ENCODE peak calls at places on chromosomes 4 and X, in seven cellular contexts. U is HCT116, L is colonic mucosa, Y is trophoblast cell, T is mammary epithelial cell, R is GM23248, X is K562. Z is an unnamed sample.

GRCh38 chr4:38523524-38524448 is 140.2 kb upstream of the KLF3 start:
- DNase-seq in U (no peak), L (no peak), Y (no peak), T (peak; percentile 9), R (no peak), X (peak; percentile 55), Z (no peak)

GRCh38 chrX:107729558-107730297 is 45.9 kb downstream of the TSC22D3 start:
- DNase-seq in U (no peak), L (no peak), Y (no peak), T (peak; percentile 9), R (no peak), X (no peak), Z (peak; percentile 91)

GRCh38 chr4:108157655-108158054 is 11.1 kb downstream of the LEF1 start:
- DNase-seq in U (no peak), L (no peak), Y (no peak), T (no peak), R (no peak), X (no peak), Z (no peak)

GRCh38 chr4:102761478-102761790 is 666 bp upstream of the MANBA start:
- DNase-seq in U (no peak), L (no peak), Y (no peak), T (no peak), R (peak; percentile 54), X (no peak), Z (no peak)

GRCh38 chrX:154121961-154122360 is 22.1 kb upstream of the OPN1LW start:
- DNase-seq in U (no peak), L (no peak), Y (peak; percentile 84), T (no peak), R (no peak), X (no peak), Z (no peak)

GRCh38 chr4:151147000-151147399 is 47.6 kb downstream of the RPS3A start:
- DNase-seq in U (no peak), L (no peak), Y (no peak), T (no peak), R (no peak), X (no peak), Z (no peak)

GRCh38 chr4:16413794-16414555 is 187.7 kb upstream of the TAPT1 start:
- DNase-seq in U (no peak), L (no peak), Y (no peak), T (no peak), R (no peak), X (no peak), Z (no peak)

GRCh38 chr4:163492951-163493504 is 1.5 kb upstream of the TMA16 start:
- DNase-seq in U (peak; percentile 73), L (no peak), Y (no peak), T (no peak), R (peak; percentile 4), X (no peak), Z (no peak)

GRCh38 chr4:20684852-20685763 is 15.2 kb upstream of the PACRGL start:
- DNase-seq in U (no peak), L (no peak), Y (no peak), T (no peak), R (peak; percentile 61), X (peak; percentile 29), Z (no peak)

GRCh38 chr4:189049682-189050081 is 891.0 kb upstream of the FRG1 start:
- DNase-seq in U (no peak), L (no peak), Y (no peak), T (no peak), R (no peak), X (no peak), Z (no peak)

GRCh38 chr4:113979157-113979972 is at the start of gene ARSJ:
- DNase-seq in U (peak; percentile 32), L (peak; percentile 63), Y (no peak), T (peak; percentile 82), R (peak; percentile 91), X (no peak), Z (peak; percentile 88)

GRCh38 chrX:147875866-147876596 is 35.7 kb upstream of the FMR1 start:
- DNase-seq in U (no peak), L (no peak), Y (no peak), T (no peak), R (no peak), X (no peak), Z (no peak)

GRCh38 chr4:89836897-89837384 is at the start of gene SNCA:
- DNase-seq in U (no peak), L (peak; percentile 54), Y (peak; percentile 17), T (peak; percentile 81), R (peak; percentile 67), X (peak; percentile 12), Z (peak; percentile 95)

GRCh38 chr4:173466101-173466500 is 63.9 kb downstream of the HAND2 start:
- DNase-seq in U (no peak), L (no peak), Y (no peak), T (no peak), R (no peak), X (no peak), Z (no peak)

GRCh38 chr4:113004655-113005054 is 44.8 kb upstream of the ANK2 start:
- DNase-seq in U (no peak), L (no peak), Y (no peak), T (no peak), R (no peak), X (no peak), Z (no peak)

GRCh38 chrX:132837126-132837525 is 121.3 kb downstream of the HS6ST2 start:
- DNase-seq in U (peak; percentile 27), L (peak; percentile 25), Y (no peak), T (peak; percentile 19), R (peak; percentile 11), X (no peak), Z (no peak)

GRCh38 chrX:57528670-57529255 is 63.0 kb upstream of the ZXDB start:
- DNase-seq in U (no peak), L (peak; percentile 18), Y (no peak), T (peak; percentile 9), R (peak; percentile 22), X (no peak), Z (peak; percentile 76)

GRCh38 chr4:172596206-172596605 is 572.4 kb upstream of the GALNT7 start:
- DNase-seq in U (no peak), L (no peak), Y (no peak), T (no peak), R (no peak), X (no peak), Z (peak; percentile 54)

GRCh38 chr4:166481014-166481507 is 608.0 kb downstream of the TLL1 start:
- DNase-seq in U (no peak), L (no peak), Y (no peak), T (no peak), R (no peak), X (no peak), Z (no peak)

GRCh38 chr4:166481739-166482138 is 608.7 kb downstream of the TLL1 start:
- DNase-seq in U (no peak), L (no peak), Y (no peak), T (no peak), R (no peak), X (no peak), Z (no peak)

DNA sequence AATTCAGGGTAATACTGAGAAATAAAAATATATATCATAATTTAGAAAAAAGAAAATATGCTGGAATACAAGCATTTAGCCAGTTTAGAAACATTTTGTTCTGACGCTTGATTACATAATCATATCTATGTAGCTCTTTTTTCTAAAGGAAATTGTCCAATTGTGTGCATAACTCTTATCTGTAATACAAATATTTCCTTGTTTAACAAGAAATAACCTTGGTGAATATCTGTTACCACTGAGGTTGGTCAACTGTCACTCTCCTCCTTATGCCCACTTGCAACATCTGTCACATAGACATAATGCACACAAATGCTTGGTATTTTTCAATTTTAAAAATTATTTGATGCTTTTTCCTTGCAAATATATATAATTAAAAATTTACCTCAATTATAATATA is 609.7 kb downstream of the TLL1 start:
- DNase-seq in U (no peak), L (no peak), Y (no peak), T (no peak), R (no peak), X (no peak), Z (no peak)
- H3K9me3 ChIP-seq in U (no peaks in the 10 kb centered on the region), L (no peaks in the 10 kb centered on the region), Y (no peaks in the 10 kb centered on the region), T (no peaks in the 10 kb centered on the region), R (no peaks in the 10 kb centered on the region), X (no peaks in the 10 kb centered on the region), Z (no peaks in the 10 kb centered on the region)

GRCh38 chrX:37912286-37912685 is 64.9 kb upstream of the DYNLT3 start:
- DNase-seq in U (no peak), L (no peak), Y (peak; percentile 22), T (peak; percentile 75), R (peak; percentile 53), X (no peak), Z (no peak)

GRCh38 chrX:37905436-37906147 is 58.2 kb upstream of the DYNLT3 start:
- DNase-seq in U (no peak), L (no peak), Y (no peak), T (no peak), R (peak; percentile 23), X (no peak), Z (peak; percentile 87)

GRCh38 chrX:37910186-37910585 is 62.8 kb upstream of the DYNLT3 start:
- DNase-seq in U (no peak), L (no peak), Y (no peak), T (no peak), R (no peak), X (no peak), Z (no peak)

GRCh38 chrX:37904833-37905232 is 57.5 kb upstream of the DYNLT3 start:
- DNase-seq in U (no peak), L (no peak), Y (no peak), T (no peak), R (no peak), X (no peak), Z (no peak)

DNA sequence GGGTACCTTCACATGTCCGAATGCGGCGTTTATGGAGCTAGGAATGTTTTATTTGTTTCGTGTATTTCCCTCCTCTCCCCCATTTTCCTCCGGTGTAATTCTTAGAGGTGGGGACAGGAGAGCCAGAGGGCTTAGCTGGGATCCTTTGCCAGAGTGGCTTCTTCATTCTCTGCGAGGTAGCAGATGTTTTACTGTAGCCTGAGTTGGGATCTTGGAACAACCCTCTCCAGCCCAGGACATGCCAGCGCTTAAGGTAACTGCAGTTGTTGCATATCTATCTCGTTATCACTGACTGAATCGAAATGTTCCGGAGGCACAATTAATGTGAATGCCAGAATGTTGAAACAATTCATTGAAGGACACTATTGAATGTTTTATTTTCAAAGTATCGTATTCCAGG is 59.0 kb upstream of the DYNLT3 start:
- DNase-seq in U (no peak), L (no peak), Y (no peak), T (no peak), R (no peak), X (no peak), Z (no peak)
- H3K9ac ChIP-seq in U (no peak overlapping the region), L (peak overlapping the region; percentile 2), Y (no peak overlapping the region), T (no peak overlapping the region), R (no peak overlapping the region), X (no peak overlapping the region), Z (no peak overlapping the region)

GRCh38 chr4:139978692-139979091 is 175.3 kb downstream of the MAML3 start:
- DNase-seq in U (no peak), L (no peak), Y (no peak), T (no peak), R (no peak), X (no peak), Z (no peak)
- H3K27ac ChIP-seq in U (no peak overlapping the region), L (no peak overlapping the region), Y (no peak overlapping the region), T (no peak overlapping the region), R (no peak overlapping the region), X (no peak overlapping the region), Z (no peak overlapping the region)

GRCh38 chr4:12293906-12294525 is 865.3 kb upstream of the HS3ST1 start:
- DNase-seq in U (no peak), L (no peak), Y (no peak), T (no peak), R (no peak), X (no peak), Z (no peak)

DNA sequence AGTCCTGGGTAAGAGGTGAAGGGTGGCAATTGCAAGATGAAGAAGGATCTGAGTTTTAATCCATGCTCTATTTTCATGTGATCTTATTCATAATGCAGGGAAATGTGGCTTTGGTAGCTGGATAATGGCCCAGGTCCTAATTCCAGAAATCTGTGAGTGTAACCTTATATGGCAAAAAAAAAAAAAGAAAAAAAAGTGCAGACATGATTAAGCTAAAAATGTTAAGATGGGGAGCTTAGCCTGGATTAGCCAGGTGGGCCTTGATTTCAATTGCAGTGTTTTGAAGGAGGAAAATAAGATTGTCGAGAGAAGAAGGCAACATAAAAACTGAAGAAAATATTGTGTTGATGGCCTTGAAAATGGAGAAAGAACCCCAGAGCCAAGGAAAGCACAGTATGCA is 867.7 kb upstream of the HS3ST1 start:
- DNase-seq in U (no peak), L (no peak), Y (no peak), T (no peak), R (no peak), X (no peak), Z (no peak)
- H3K9me3 ChIP-seq in U (no peaks in the 10 kb centered on the region), L (no peaks in the 10 kb centered on the region), Y (no peaks in the 10 kb centered on the region), T (peaks cover 5% of the 10 kb centered on the region), R (no peaks in the 10 kb centered on the region), X (no peaks in the 10 kb centered on the region), Z (no peaks in the 10 kb centered on the region)